ENCODE peak calls at places on chromosomes 4 and X, in ten cellular contexts. V is CD4-positive, alpha-beta T cell; S is uterus; P is AG04449; R is lower lobe of right lung; U is body of pancreas; J is GM06990; X is endothelial cell; Y is left lung; B is foreskin fibroblast. K is an unnamed sample.

GRCh38 chrX:103253608-103254007 is 1.3 kb downstream of the TCEAL8 start:
- DNase-seq in Y (no peak), R (no peak), V (no peak), B (peak), J (no peak), U (no peak), S (no peak), X (peak), P (no peak), K (no peak)

GRCh38 chr4:190016369-190017289 is 10.4 kb downstream of the FRG2 start:
- DNase-seq in J (no peak), P (no peak), R (no peak), B (peak), S (no peak), U (no peak), Y (no peak), X (no peak), V (no peak), K (no peak)

GRCh38 chr4:95051689-95052026 is 293.9 kb downstream of the BMPR1B start:
- DNase-seq in B (no peak), X (no peak), Y (no peak), P (no peak), S (no peak), V (no peak), R (no peak), J (no peak), U (no peak), K (no peak)

GRCh38 chrX:139967300-139967699 is 2.0 kb upstream of the CXorf66 start:
- DNase-seq in X (no peak), U (no peak), V (no peak), P (no peak), J (no peak), S (no peak), R (no peak), B (no peak), Y (no peak), K (no peak)

GRCh38 chr4:54657556-54658313 is at the start of gene KIT:
- DNase-seq in Y (peak), J (peak), U (peak), S (peak), R (peak), B (peak), P (no peak), V (no peak), X (peak), K (peak)

GRCh38 chrX:39896951-39897740 is 200.6 kb downstream of the BCOR start:
- DNase-seq in V (no peak), U (peak), P (no peak), B (peak), J (no peak), S (no peak), X (peak), Y (no peak), R (peak), K (no peak)

GRCh38 chrX:72243472-72243871 is 4.6 kb upstream of the ERCC6L start:
- DNase-seq in J (no peak), P (no peak), U (no peak), S (no peak), V (no peak), B (peak), X (no peak), Y (no peak), R (no peak), K (no peak)

GRCh38 chr4:38099908-38100407 is 139.8 kb downstream of the PTTG2 start:
- DNase-seq in J (no peak), S (no peak), X (no peak), V (no peak), R (no peak), Y (no peak), P (peak), B (peak), U (no peak), K (no peak)

GRCh38 chr4:18167831-18168230 is 146.3 kb upstream of the LCORL start:
- DNase-seq in S (no peak), V (no peak), Y (no peak), U (no peak), J (no peak), B (no peak), R (no peak), P (no peak), X (no peak), K (no peak)

GRCh38 chr4:169270810-169271691 is at the start of gene SH3RF1:
- DNase-seq in J (peak), R (peak), S (peak), B (peak), Y (peak), X (peak), U (peak), V (no peak), P (no peak), K (peak)

GRCh38 chr4:110683600-110683999 is 60.7 kb upstream of the PITX2 start:
- DNase-seq in X (no peak), V (no peak), R (no peak), B (no peak), P (no peak), U (no peak), Y (no peak), S (no peak), J (no peak), K (no peak)

GRCh38 chr4:4182835-4183568 is 43.7 kb downstream of the OTOP1 start:
- DNase-seq in R (no peak), S (no peak), U (peak), B (peak), V (no peak), J (peak), Y (no peak), P (no peak), X (peak), K (peak)

DNA sequence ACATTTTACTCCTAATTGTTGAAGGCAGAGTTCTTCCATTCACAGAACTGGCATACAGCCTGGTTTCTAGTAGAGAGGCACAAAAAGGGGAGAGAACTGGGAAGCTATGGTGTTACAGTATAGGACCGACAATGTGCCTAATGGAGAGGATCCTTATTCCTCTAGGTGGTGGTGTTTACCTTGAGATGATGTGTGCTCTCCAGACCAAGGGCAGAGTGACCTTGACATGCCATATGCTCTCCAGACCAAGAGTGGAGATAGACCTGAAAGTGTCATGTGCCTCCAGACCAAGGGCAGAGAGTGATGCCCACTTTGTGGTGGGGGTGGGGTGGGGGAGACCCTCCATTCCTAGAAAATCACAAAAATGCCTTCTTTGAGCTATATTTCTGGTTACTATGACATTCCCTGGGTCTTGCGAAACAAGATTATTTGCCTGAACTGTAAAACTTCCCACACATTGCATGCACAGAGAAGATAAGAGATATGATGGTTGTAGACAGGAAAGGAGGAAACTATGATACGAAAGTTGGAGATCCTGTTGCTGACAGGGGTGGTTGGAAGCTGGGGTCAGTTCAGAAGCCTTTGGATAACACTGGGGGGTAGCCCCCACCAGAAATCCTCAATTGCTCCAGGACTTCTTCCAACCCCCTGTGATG is 119.7 kb downstream of the TEX13C start:
- DNase-seq in Y (no peak), S (no peak), U (no peak), R (no peak), V (no peak), J (no peak), X (no peak), B (no peak), P (no peak), K (no peak)
- TF ChIP-seq CTCF in Y (no peak), S (no peak), U (no peak), R (no peak), V (no peak), J (no peak), X (no peak), B (no peak), P (no peak), K (no peak)

GRCh38 chr4:23219779-23220408 is 527.2 kb downstream of the GBA3 start:
- DNase-seq in Y (no peak), V (no peak), J (no peak), X (no peak), U (no peak), R (no peak), B (no peak), P (no peak), S (no peak), K (no peak)
- TF ChIP-seq CTCF in Y (no peak), V (no peak), J (no peak), X (no peak), U (no peak), R (no peak), B (no peak), P (no peak), S (no peak), K (no peak)

GRCh38 chr4:172815499-172816175 is 353.0 kb upstream of the GALNT7 start:
- DNase-seq in J (no peak), S (no peak), V (no peak), X (no peak), P (no peak), R (no peak), Y (no peak), B (no peak), U (no peak), K (no peak)
- TF ChIP-seq CTCF in J (no peak), S (no peak), V (no peak), X (no peak), P (no peak), R (no peak), Y (no peak), B (no peak), U (no peak), K (no peak)

DNA sequence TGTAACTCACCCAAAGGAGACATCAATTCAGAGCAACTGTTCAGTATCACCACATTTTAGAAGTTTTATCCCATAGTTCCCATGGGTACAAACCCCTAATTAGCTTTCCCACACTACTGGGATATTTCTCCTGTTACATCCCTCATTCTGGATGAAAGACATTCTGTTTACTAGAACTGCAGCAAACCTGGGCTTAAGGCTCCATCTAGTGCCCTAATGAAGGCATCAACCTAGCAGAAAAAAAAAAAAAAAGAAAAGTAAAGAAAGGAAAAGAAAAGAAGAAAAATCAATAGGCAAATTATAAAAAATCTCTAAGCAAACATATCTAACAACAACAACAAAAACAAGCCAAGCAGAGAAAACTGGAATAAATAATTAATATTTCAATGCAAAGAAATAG is 133.7 kb upstream of the CPXCR1 start:
- DNase-seq in U (no peak), J (no peak), Y (no peak), P (no peak), V (no peak), B (no peak), S (no peak), X (peak), R (no peak), K (no peak)
- TF ChIP-seq CTCF in U (peak), J (peak), Y (no peak), P (no peak), V (no peak), B (no peak), S (peak), X (peak), R (peak), K (peak)

DNA sequence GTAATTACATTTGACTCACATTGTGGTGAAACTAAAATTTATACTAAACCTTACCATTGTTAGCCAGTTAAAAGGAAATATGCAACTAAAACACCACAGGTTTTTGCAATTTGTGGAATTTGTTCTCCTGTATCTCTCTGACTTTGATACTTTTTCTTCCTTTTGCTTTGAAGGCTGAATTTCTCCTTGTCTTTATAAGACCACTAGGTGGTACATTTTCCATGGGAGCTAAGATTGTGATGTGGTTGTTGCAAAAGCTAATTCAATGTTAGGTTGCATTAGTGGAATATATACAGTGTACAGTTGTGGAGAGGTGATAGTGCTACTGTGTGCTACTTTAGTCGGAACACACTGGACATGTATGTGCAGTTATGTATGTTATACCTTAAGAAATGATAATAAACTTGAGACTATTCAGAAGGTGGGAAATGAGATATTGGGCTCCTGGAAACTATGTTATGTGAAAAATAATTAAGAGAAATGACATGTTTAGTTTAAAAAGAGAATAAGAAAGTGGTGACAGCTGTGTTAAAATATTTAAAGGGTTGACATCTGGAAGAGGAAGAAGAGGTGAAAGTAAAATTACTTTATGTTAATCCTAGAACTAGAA is 70.3 kb downstream of the ARL9 start:
- DNase-seq in X (no peak), V (no peak), S (no peak), U (no peak), P (peak), R (no peak), J (no peak), Y (no peak), B (peak), K (no peak)
- TF ChIP-seq CTCF in X (peak), V (peak), S (peak), U (no peak), P (peak), R (peak), J (peak), Y (peak), B (peak), K (peak)

GRCh38 chrX:113741744-113742143 is 842.1 kb upstream of the HTR2C start:
- DNase-seq in J (no peak), U (no peak), V (no peak), P (no peak), B (no peak), Y (no peak), X (peak), R (no peak), S (no peak), K (no peak)
- TF ChIP-seq CTCF in J (peak), U (no peak), V (no peak), P (no peak), B (no peak), Y (no peak), X (no peak), R (no peak), S (no peak), K (peak)